ENCODE peak calls at places on chromosomes 6 and 20, in four cellular contexts. One of them, this sample, is unnamed.

GRCh38 chr6:108598316-108598863 is 37.7 kb downstream of the FOXO3 start:
- DNase-seq in activated effector memory CD4-positive, alpha-beta T cell treated with anti-CD3 and anti-CD28 coated beads, Interleukin-2, amount 50 U/mL, for 16 hours: no peak
- DNase-seq in RPMI8226: peak; percentile 79
- DNase-seq in central memory CD8-positive, alpha-beta T cell: no peak
- DNase-seq in this sample: peak; percentile 51

GRCh38 chr20:33490023-33490933 is at the start of gene CBFA2T2:
- DNase-seq in RPMI8226: no peak
- DNase-seq in central memory CD8-positive, alpha-beta T cell: no peak
- DNase-seq in activated effector memory CD4-positive, alpha-beta T cell treated with anti-CD3 and anti-CD28 coated beads, Interleukin-2, amount 50 U/mL, for 16 hours: no peak
- DNase-seq in this sample: peak; percentile 66

GRCh38 chr6:87281426-87281825 is 41.0 kb upstream of the SMIM8 start:
- DNase-seq in RPMI8226: no peak
- DNase-seq in central memory CD8-positive, alpha-beta T cell: no peak
- DNase-seq in activated effector memory CD4-positive, alpha-beta T cell treated with anti-CD3 and anti-CD28 coated beads, Interleukin-2, amount 50 U/mL, for 16 hours: no peak
- DNase-seq in this sample: no peak

GRCh38 chr6:119028106-119028505 is 50.4 kb downstream of the FAM184A start:
- DNase-seq in RPMI8226: no peak
- DNase-seq in activated effector memory CD4-positive, alpha-beta T cell treated with anti-CD3 and anti-CD28 coated beads, Interleukin-2, amount 50 U/mL, for 16 hours: no peak
- DNase-seq in central memory CD8-positive, alpha-beta T cell: no peak
- DNase-seq in this sample: no peak

GRCh38 chr6:45116714-45117410 is 211.3 kb upstream of the RUNX2 start:
- DNase-seq in activated effector memory CD4-positive, alpha-beta T cell treated with anti-CD3 and anti-CD28 coated beads, Interleukin-2, amount 50 U/mL, for 16 hours: no peak
- DNase-seq in central memory CD8-positive, alpha-beta T cell: no peak
- DNase-seq in RPMI8226: no peak
- DNase-seq in this sample: peak; percentile 89

GRCh38 chr6:41901882-41902519 is 6.8 kb upstream of the USP49 start:
- DNase-seq in central memory CD8-positive, alpha-beta T cell: peak; percentile 36
- DNase-seq in activated effector memory CD4-positive, alpha-beta T cell treated with anti-CD3 and anti-CD28 coated beads, Interleukin-2, amount 50 U/mL, for 16 hours: peak; percentile 81
- DNase-seq in RPMI8226: no peak
- DNase-seq in this sample: peak; percentile 41

GRCh38 chr6:21587925-21588811 is 5.4 kb upstream of the SOX4 start:
- DNase-seq in RPMI8226: peak; percentile 39
- DNase-seq in central memory CD8-positive, alpha-beta T cell: no peak
- DNase-seq in activated effector memory CD4-positive, alpha-beta T cell treated with anti-CD3 and anti-CD28 coated beads, Interleukin-2, amount 50 U/mL, for 16 hours: peak; percentile 70
- DNase-seq in this sample: peak; percentile 76

GRCh38 chr20:45012682-45013302 is 46.5 kb downstream of the STK4 start:
- DNase-seq in activated effector memory CD4-positive, alpha-beta T cell treated with anti-CD3 and anti-CD28 coated beads, Interleukin-2, amount 50 U/mL, for 16 hours: no peak
- DNase-seq in central memory CD8-positive, alpha-beta T cell: no peak
- DNase-seq in RPMI8226: no peak
- DNase-seq in this sample: peak; percentile 77

GRCh38 chr6:35363293-35363750 is 21.0 kb downstream of the PPARD start:
- DNase-seq in activated effector memory CD4-positive, alpha-beta T cell treated with anti-CD3 and anti-CD28 coated beads, Interleukin-2, amount 50 U/mL, for 16 hours: no peak
- DNase-seq in RPMI8226: no peak
- DNase-seq in central memory CD8-positive, alpha-beta T cell: no peak
- DNase-seq in this sample: no peak

GRCh38 chr6:1624071-1624847 is 14.5 kb downstream of the FOXC1 start:
- DNase-seq in activated effector memory CD4-positive, alpha-beta T cell treated with anti-CD3 and anti-CD28 coated beads, Interleukin-2, amount 50 U/mL, for 16 hours: no peak
- DNase-seq in RPMI8226: no peak
- DNase-seq in central memory CD8-positive, alpha-beta T cell: no peak
- DNase-seq in this sample: no peak

GRCh38 chr20:41265931-41266330 is 51.6 kb downstream of the ZHX3 start:
- DNase-seq in RPMI8226: no peak
- DNase-seq in activated effector memory CD4-positive, alpha-beta T cell treated with anti-CD3 and anti-CD28 coated beads, Interleukin-2, amount 50 U/mL, for 16 hours: no peak
- DNase-seq in central memory CD8-positive, alpha-beta T cell: no peak
- DNase-seq in this sample: no peak

GRCh38 chr20:3276400-3277015 is 37.5 kb upstream of the SLC4A11 start:
- DNase-seq in central memory CD8-positive, alpha-beta T cell: no peak
- DNase-seq in activated effector memory CD4-positive, alpha-beta T cell treated with anti-CD3 and anti-CD28 coated beads, Interleukin-2, amount 50 U/mL, for 16 hours: no peak
- DNase-seq in RPMI8226: peak; percentile 44
- DNase-seq in this sample: peak; percentile 36

GRCh38 chr6:125363010-125363359 is 61.2 kb upstream of the HDDC2 start:
- DNase-seq in RPMI8226: no peak
- DNase-seq in central memory CD8-positive, alpha-beta T cell: no peak
- DNase-seq in activated effector memory CD4-positive, alpha-beta T cell treated with anti-CD3 and anti-CD28 coated beads, Interleukin-2, amount 50 U/mL, for 16 hours: no peak
- DNase-seq in this sample: peak; percentile 71

GRCh38 chr6:11363881-11364576 is 131.6 kb upstream of the NEDD9 start:
- DNase-seq in central memory CD8-positive, alpha-beta T cell: no peak
- DNase-seq in RPMI8226: no peak
- DNase-seq in activated effector memory CD4-positive, alpha-beta T cell treated with anti-CD3 and anti-CD28 coated beads, Interleukin-2, amount 50 U/mL, for 16 hours: peak; percentile 88
- DNase-seq in this sample: peak; percentile 54

GRCh38 chr6:90653750-90654149 is 66.9 kb upstream of the MAP3K7 start:
- DNase-seq in central memory CD8-positive, alpha-beta T cell: no peak
- DNase-seq in RPMI8226: no peak
- DNase-seq in activated effector memory CD4-positive, alpha-beta T cell treated with anti-CD3 and anti-CD28 coated beads, Interleukin-2, amount 50 U/mL, for 16 hours: no peak
- DNase-seq in this sample: no peak